ENCODE peak calls at places on chromosomes 12 and 14, in four cellular contexts. One of them, this sample, is unnamed.

GRCh38 chr12:104137175-104137901 is 672 bp downstream of the NFYB start:
- DNase-seq in GM23338: peak; percentile 70
- DNase-seq in spleen: peak; percentile 92
- DNase-seq in foreskin fibroblast: peak; percentile 68
- DNase-seq in this sample: peak; percentile 42

GRCh38 chr14:74506408-74506807 is 12.8 kb downstream of the ISCA2 start:
- DNase-seq in GM23338: no peak
- DNase-seq in spleen: peak; percentile 80
- DNase-seq in foreskin fibroblast: no peak
- DNase-seq in this sample: no peak

GRCh38 chr14:64806862-64807495 is 72.7 kb downstream of the SPTB start:
- DNase-seq in GM23338: no peak
- DNase-seq in spleen: no peak
- DNase-seq in foreskin fibroblast: no peak
- DNase-seq in this sample: no peak

GRCh38 chr14:50932592-50933500 is 11.4 kb downstream of the PYGL start:
- DNase-seq in GM23338: no peak
- DNase-seq in spleen: no peak
- DNase-seq in foreskin fibroblast: no peak
- DNase-seq in this sample: no peak

GRCh38 chr14:58574623-58575022 is 63.1 kb upstream of the DACT1 start:
- DNase-seq in GM23338: peak; percentile 71
- DNase-seq in spleen: no peak
- DNase-seq in foreskin fibroblast: no peak
- DNase-seq in this sample: no peak

GRCh38 chr12:66103011-66103913 is 27.3 kb downstream of the LLPH start:
- DNase-seq in GM23338: peak; percentile 65
- DNase-seq in spleen: no peak
- DNase-seq in foreskin fibroblast: no peak
- DNase-seq in this sample: no peak

GRCh38 chr14:72710212-72710611 is 183.7 kb downstream of the DPF3 start:
- DNase-seq in GM23338: no peak
- DNase-seq in spleen: no peak
- DNase-seq in foreskin fibroblast: peak; percentile 58
- DNase-seq in this sample: peak; percentile 23

GRCh38 chr14:31752867-31753661 is 191.9 kb downstream of the NUBPL start:
- DNase-seq in GM23338: no peak
- DNase-seq in spleen: no peak
- DNase-seq in foreskin fibroblast: no peak
- DNase-seq in this sample: no peak

GRCh38 chr14:100535287-100536131 is 51.7 kb downstream of the BEGAIN start:
- DNase-seq in GM23338: no peak
- DNase-seq in spleen: peak; percentile 52
- DNase-seq in foreskin fibroblast: no peak
- DNase-seq in this sample: no peak

GRCh38 chr14:101820283-101820798 is 58.8 kb downstream of the PPP2R5C start:
- DNase-seq in GM23338: no peak
- DNase-seq in spleen: no peak
- DNase-seq in foreskin fibroblast: no peak
- DNase-seq in this sample: no peak

GRCh38 chr14:77579065-77579464 is 37.4 kb downstream of the SPTLC2 start:
- DNase-seq in GM23338: no peak
- DNase-seq in spleen: no peak
- DNase-seq in foreskin fibroblast: peak; percentile 82
- DNase-seq in this sample: no peak

GRCh38 chr12:50394469-50395029 is 1.9 kb downstream of the FAM186A start:
- DNase-seq in GM23338: no peak
- DNase-seq in spleen: no peak
- DNase-seq in foreskin fibroblast: peak; percentile 43
- DNase-seq in this sample: peak; percentile 38

GRCh38 chr12:125024949-125025563 is 31.6 kb downstream of the BRI3BP start:
- DNase-seq in GM23338: no peak
- DNase-seq in spleen: no peak
- DNase-seq in foreskin fibroblast: no peak
- DNase-seq in this sample: no peak

GRCh38 chr12:119176267-119177055 is 2.3 kb upstream of the HSPB8 start:
- DNase-seq in GM23338: peak; percentile 45
- DNase-seq in spleen: no peak
- DNase-seq in foreskin fibroblast: peak; percentile 73
- DNase-seq in this sample: peak; percentile 90

DNA sequence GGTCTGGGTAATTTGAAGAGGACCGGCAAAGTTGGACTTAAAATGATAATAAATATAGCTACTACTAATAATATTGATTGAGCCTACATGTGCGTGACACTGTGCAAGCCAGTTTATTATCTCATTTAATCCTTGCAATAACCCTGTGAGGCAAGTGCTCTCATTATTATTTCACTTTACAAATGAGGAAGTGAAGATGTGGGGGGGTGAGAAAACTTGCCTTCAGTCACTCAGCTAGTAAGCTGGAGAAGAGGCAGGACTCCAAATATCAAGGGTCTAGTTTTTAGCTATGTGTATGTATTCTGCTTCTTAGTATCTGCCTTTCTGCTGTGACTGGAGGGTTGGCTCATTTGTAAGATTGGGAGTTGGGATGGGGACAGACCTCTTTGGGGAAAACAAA is 39.2 kb downstream of the NPAS3 start:
- DNase-seq in GM23338: no peak
- DNase-seq in spleen: no peak
- DNase-seq in foreskin fibroblast: no peak
- DNase-seq in this sample: no peak
- H3K4me3 ChIP-seq in GM23338: no peak overlapping the region
- H3K4me3 ChIP-seq in spleen: no peak overlapping the region
- H3K4me3 ChIP-seq in foreskin fibroblast: no peak overlapping the region
- H3K4me3 ChIP-seq in this sample: no peak overlapping the region

GRCh38 chr14:80200093-80200492 is 11.2 kb downstream of the DIO2 start:
- DNase-seq in GM23338: no peak
- DNase-seq in spleen: no peak
- DNase-seq in foreskin fibroblast: no peak
- DNase-seq in this sample: no peak

GRCh38 chr14:80206351-80206750 is 5.0 kb downstream of the DIO2 start:
- DNase-seq in GM23338: no peak
- DNase-seq in spleen: no peak
- DNase-seq in foreskin fibroblast: no peak
- DNase-seq in this sample: no peak

GRCh38 chr14:80208426-80208950 is 2.8 kb downstream of the DIO2 start:
- DNase-seq in GM23338: no peak
- DNase-seq in spleen: no peak
- DNase-seq in foreskin fibroblast: no peak
- DNase-seq in this sample: no peak

GRCh38 chr14:80202888-80203562 is 8.3 kb downstream of the DIO2 start:
- DNase-seq in GM23338: peak; percentile 81
- DNase-seq in spleen: no peak
- DNase-seq in foreskin fibroblast: no peak
- DNase-seq in this sample: peak; percentile 11
- TF ChIP-seq CTCF in GM23338: peak; percentile 90
- TF ChIP-seq CTCF in spleen: no peak
- TF ChIP-seq CTCF in foreskin fibroblast: no peak
- TF ChIP-seq CTCF in this sample: peak; percentile 46

GRCh38 chr12:113467154-113467513 is 4.5 kb downstream of the LHX5 start:
- DNase-seq in GM23338: peak; percentile 45
- DNase-seq in spleen: no peak
- DNase-seq in foreskin fibroblast: peak; percentile 9
- DNase-seq in this sample: no peak
- H3K4me3 ChIP-seq in GM23338: peak overlapping the region; percentile 58
- H3K4me3 ChIP-seq in spleen: peak overlapping the region; percentile 38
- H3K4me3 ChIP-seq in foreskin fibroblast: peak overlapping the region; percentile 38
- H3K4me3 ChIP-seq in this sample: peak overlapping the region; percentile 43

GRCh38 chr12:867905-868304 is 81.6 kb downstream of the RAD52 start:
- DNase-seq in GM23338: peak; percentile 2
- DNase-seq in spleen: no peak
- DNase-seq in foreskin fibroblast: no peak
- DNase-seq in this sample: no peak
- TF ChIP-seq CTCF in GM23338: peak; percentile 5
- TF ChIP-seq CTCF in spleen: no peak
- TF ChIP-seq CTCF in foreskin fibroblast: no peak
- TF ChIP-seq CTCF in this sample: no peak

DNA sequence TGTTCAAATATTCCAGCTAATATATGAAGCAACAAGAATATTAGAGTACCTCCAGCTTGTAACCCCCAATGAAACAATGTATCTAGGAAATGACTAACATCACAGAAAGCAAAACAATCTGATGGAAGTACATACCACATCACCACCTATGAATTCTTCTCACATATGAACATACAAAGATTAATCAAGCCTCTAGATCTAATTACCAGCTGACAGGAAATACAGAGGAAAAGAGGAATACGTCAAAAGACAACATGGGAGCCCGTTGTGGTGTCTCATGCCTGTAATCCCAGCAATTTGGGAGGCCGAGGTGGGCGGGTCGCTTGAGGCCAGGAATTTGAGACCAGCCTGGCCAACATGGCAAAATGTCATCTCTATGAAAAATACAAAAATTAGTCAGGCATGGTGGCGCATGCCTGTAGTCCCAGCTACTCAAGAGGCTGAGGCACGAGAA is 7.5 kb downstream of the NEDD8 start:
- DNase-seq in GM23338: no peak
- DNase-seq in spleen: no peak
- DNase-seq in foreskin fibroblast: peak; percentile 58
- DNase-seq in this sample: peak; percentile 97
- H3K4me3 ChIP-seq in GM23338: no peak overlapping the region
- H3K4me3 ChIP-seq in spleen: no peak overlapping the region
- H3K4me3 ChIP-seq in foreskin fibroblast: no peak overlapping the region
- H3K4me3 ChIP-seq in this sample: no peak overlapping the region

GRCh38 chr12:22054155-22054554 is 8.1 kb downstream of the CMAS start:
- DNase-seq in GM23338: no peak
- DNase-seq in spleen: no peak
- DNase-seq in foreskin fibroblast: no peak
- DNase-seq in this sample: no peak
- TF ChIP-seq CTCF in GM23338: no peak
- TF ChIP-seq CTCF in spleen: no peak
- TF ChIP-seq CTCF in foreskin fibroblast: no peak
- TF ChIP-seq CTCF in this sample: no peak

This sample was measured in fibroblast of pulmonary artery.